ENCODE peak calls at places on chromosome 2, in seven cellular contexts. One of them, this sample, is unnamed.
A peak's percentile ranks its signal among the peaks of the same experiment; 100 is the strongest.

GRCh38 chr2:45300026-45300750 is 290.9 kb upstream of the SIX2 start:
- DNase-seq in COR-L47: peak; percentile 97
- DNase-seq in stromal cell of bone marrow: no peak
- DNase-seq in left cardiac atrium: no peak
- DNase-seq in NCI-H1417: peak; percentile 91
- DNase-seq in colonic mucosa: peak; percentile 76
- DNase-seq in H9: no peak
- DNase-seq in this sample: peak; percentile 95

GRCh38 chr2:231068525-231069222 is 12.0 kb downstream of the PSMD1 start:
- DNase-seq in COR-L47: no peak
- DNase-seq in stromal cell of bone marrow: no peak
- DNase-seq in left cardiac atrium: no peak
- DNase-seq in NCI-H1417: no peak
- DNase-seq in colonic mucosa: no peak
- DNase-seq in H9: no peak
- DNase-seq in this sample: no peak

GRCh38 chr2:67633212-67633856 is 236.2 kb downstream of the ETAA1 start:
- DNase-seq in COR-L47: no peak
- DNase-seq in stromal cell of bone marrow: no peak
- DNase-seq in left cardiac atrium: no peak
- DNase-seq in NCI-H1417: no peak
- DNase-seq in colonic mucosa: no peak
- DNase-seq in H9: no peak
- DNase-seq in this sample: no peak

GRCh38 chr2:104701471-104701911 is 152.4 kb upstream of the POU3F3 start:
- DNase-seq in COR-L47: no peak
- DNase-seq in stromal cell of bone marrow: no peak
- DNase-seq in left cardiac atrium: no peak
- DNase-seq in NCI-H1417: peak; percentile 54
- DNase-seq in colonic mucosa: no peak
- DNase-seq in H9: no peak
- DNase-seq in this sample: no peak

GRCh38 chr2:72605836-72606442 is 219.9 kb downstream of the EXOC6B start:
- DNase-seq in COR-L47: no peak
- DNase-seq in stromal cell of bone marrow: no peak
- DNase-seq in left cardiac atrium: no peak
- DNase-seq in NCI-H1417: peak; percentile 39
- DNase-seq in colonic mucosa: no peak
- DNase-seq in H9: no peak
- DNase-seq in this sample: peak; percentile 18

GRCh38 chr2:60410458-60411146 is 142.9 kb downstream of the BCL11A start:
- DNase-seq in COR-L47: no peak
- DNase-seq in stromal cell of bone marrow: no peak
- DNase-seq in left cardiac atrium: no peak
- DNase-seq in NCI-H1417: no peak
- DNase-seq in colonic mucosa: no peak
- DNase-seq in H9: peak; percentile 76
- DNase-seq in this sample: no peak

GRCh38 chr2:128309341-128310093 is 9.2 kb downstream of the HS6ST1 start:
- DNase-seq in COR-L47: peak; percentile 95
- DNase-seq in stromal cell of bone marrow: no peak
- DNase-seq in left cardiac atrium: peak; percentile 19
- DNase-seq in NCI-H1417: peak; percentile 97
- DNase-seq in colonic mucosa: peak; percentile 57
- DNase-seq in H9: peak; percentile 25
- DNase-seq in this sample: peak; percentile 91

GRCh38 chr2:194128810-194129209 is 1528.2 kb upstream of the SLC39A10 start:
- DNase-seq in COR-L47: no peak
- DNase-seq in stromal cell of bone marrow: no peak
- DNase-seq in left cardiac atrium: no peak
- DNase-seq in NCI-H1417: no peak
- DNase-seq in colonic mucosa: no peak
- DNase-seq in H9: no peak
- DNase-seq in this sample: no peak

GRCh38 chr2:118687698-118688097 is 159.8 kb downstream of the EN1 start:
- DNase-seq in COR-L47: no peak
- DNase-seq in stromal cell of bone marrow: no peak
- DNase-seq in left cardiac atrium: no peak
- DNase-seq in NCI-H1417: no peak
- DNase-seq in colonic mucosa: no peak
- DNase-seq in H9: no peak
- DNase-seq in this sample: no peak

GRCh38 chr2:160703648-160704585 is 210.3 kb upstream of the RBMS1 start:
- DNase-seq in COR-L47: no peak
- DNase-seq in stromal cell of bone marrow: no peak
- DNase-seq in left cardiac atrium: peak; percentile 18
- DNase-seq in NCI-H1417: peak; percentile 0
- DNase-seq in colonic mucosa: no peak
- DNase-seq in H9: peak; percentile 46
- DNase-seq in this sample: peak; percentile 1

GRCh38 chr2:100274076-100274475 is 48.2 kb downstream of the LONRF2 start:
- DNase-seq in COR-L47: no peak
- DNase-seq in stromal cell of bone marrow: no peak
- DNase-seq in left cardiac atrium: no peak
- DNase-seq in NCI-H1417: peak; percentile 9
- DNase-seq in colonic mucosa: no peak
- DNase-seq in H9: peak; percentile 37
- DNase-seq in this sample: no peak

GRCh38 chr2:45851576-45852304 is 200.3 kb downstream of the PRKCE start:
- DNase-seq in COR-L47: peak; percentile 10
- DNase-seq in stromal cell of bone marrow: peak; percentile 67
- DNase-seq in left cardiac atrium: no peak
- DNase-seq in NCI-H1417: peak; percentile 74
- DNase-seq in colonic mucosa: no peak
- DNase-seq in H9: no peak
- DNase-seq in this sample: peak; percentile 91

GRCh38 chr2:149329068-149329467 is 1.3 kb upstream of the LYPD6 start:
- DNase-seq in COR-L47: no peak
- DNase-seq in stromal cell of bone marrow: no peak
- DNase-seq in left cardiac atrium: no peak
- DNase-seq in NCI-H1417: peak; percentile 22
- DNase-seq in colonic mucosa: peak; percentile 35
- DNase-seq in H9: peak; percentile 41
- DNase-seq in this sample: peak; percentile 46

GRCh38 chr2:215654177-215654850 is 218.4 kb upstream of the FN1 start:
- DNase-seq in COR-L47: no peak
- DNase-seq in stromal cell of bone marrow: peak; percentile 80
- DNase-seq in left cardiac atrium: no peak
- DNase-seq in NCI-H1417: no peak
- DNase-seq in colonic mucosa: no peak
- DNase-seq in H9: no peak
- DNase-seq in this sample: no peak

GRCh38 chr2:9123069-9123468 is 83.5 kb upstream of the ASAP2 start:
- DNase-seq in COR-L47: no peak
- DNase-seq in stromal cell of bone marrow: no peak
- DNase-seq in left cardiac atrium: no peak
- DNase-seq in NCI-H1417: no peak
- DNase-seq in colonic mucosa: no peak
- DNase-seq in H9: no peak
- DNase-seq in this sample: no peak

GRCh38 chr2:1055014-1055595 is 104.5 kb downstream of the SNTG2 start:
- DNase-seq in COR-L47: no peak
- DNase-seq in stromal cell of bone marrow: peak; percentile 24
- DNase-seq in left cardiac atrium: no peak
- DNase-seq in NCI-H1417: no peak
- DNase-seq in colonic mucosa: no peak
- DNase-seq in H9: no peak
- DNase-seq in this sample: no peak

GRCh38 chr2:43225093-43225787 is 1.2 kb downstream of the ZFP36L2 start:
- DNase-seq in COR-L47: no peak
- DNase-seq in stromal cell of bone marrow: no peak
- DNase-seq in left cardiac atrium: peak; percentile 59
- DNase-seq in NCI-H1417: no peak
- DNase-seq in colonic mucosa: peak; percentile 51
- DNase-seq in H9: peak; percentile 47
- DNase-seq in this sample: no peak

GRCh38 chr2:222671259-222672067 is at the start of gene MOGAT1:
- DNase-seq in COR-L47: peak; percentile 37
- DNase-seq in stromal cell of bone marrow: no peak
- DNase-seq in left cardiac atrium: peak; percentile 45
- DNase-seq in NCI-H1417: peak; percentile 34
- DNase-seq in colonic mucosa: peak; percentile 45
- DNase-seq in H9: peak; percentile 84
- DNase-seq in this sample: peak; percentile 66

GRCh38 chr2:218582085-218582484 is 13.4 kb downstream of the CNOT9 start:
- DNase-seq in COR-L47: no peak
- DNase-seq in stromal cell of bone marrow: peak; percentile 61
- DNase-seq in left cardiac atrium: no peak
- DNase-seq in NCI-H1417: no peak
- DNase-seq in colonic mucosa: no peak
- DNase-seq in H9: no peak
- DNase-seq in this sample: no peak

GRCh38 chr2:8796315-8796848 is 41.0 kb downstream of the KIDINS220 start:
- DNase-seq in COR-L47: no peak
- DNase-seq in stromal cell of bone marrow: no peak
- DNase-seq in left cardiac atrium: no peak
- DNase-seq in NCI-H1417: no peak
- DNase-seq in colonic mucosa: no peak
- DNase-seq in H9: no peak
- DNase-seq in this sample: no peak

GRCh38 chr2:182330451-182331325 is 96.1 kb downstream of the PDE1A start:
- DNase-seq in COR-L47: no peak
- DNase-seq in stromal cell of bone marrow: peak; percentile 76
- DNase-seq in left cardiac atrium: no peak
- DNase-seq in NCI-H1417: no peak
- DNase-seq in colonic mucosa: no peak
- DNase-seq in H9: no peak
- DNase-seq in this sample: no peak

GRCh38 chr2:191656389-191656788 is 21.5 kb upstream of the NABP1 start:
- DNase-seq in COR-L47: no peak
- DNase-seq in stromal cell of bone marrow: peak; percentile 86
- DNase-seq in left cardiac atrium: no peak
- DNase-seq in NCI-H1417: no peak
- DNase-seq in colonic mucosa: no peak
- DNase-seq in H9: no peak
- DNase-seq in this sample: no peak

GRCh38 chr2:104976603-104977120 is 61.2 kb upstream of the MRPS9 start:
- DNase-seq in COR-L47: no peak
- DNase-seq in stromal cell of bone marrow: no peak
- DNase-seq in left cardiac atrium: no peak
- DNase-seq in NCI-H1417: peak; percentile 15
- DNase-seq in colonic mucosa: peak; percentile 24
- DNase-seq in H9: peak; percentile 61
- DNase-seq in this sample: peak; percentile 59

GRCh38 chr2:68426885-68427579 is 40.1 kb downstream of the FBXO48 start:
- DNase-seq in COR-L47: no peak
- DNase-seq in stromal cell of bone marrow: no peak
- DNase-seq in left cardiac atrium: no peak
- DNase-seq in NCI-H1417: no peak
- DNase-seq in colonic mucosa: no peak
- DNase-seq in H9: no peak
- DNase-seq in this sample: no peak

GRCh38 chr2:240309214-240309613 is 126.2 kb upstream of the GPC1 start:
- DNase-seq in COR-L47: no peak
- DNase-seq in stromal cell of bone marrow: no peak
- DNase-seq in left cardiac atrium: no peak
- DNase-seq in NCI-H1417: no peak
- DNase-seq in colonic mucosa: no peak
- DNase-seq in H9: peak; percentile 15
- DNase-seq in this sample: no peak

GRCh38 chr2:216735661-216736060 is 40.3 kb upstream of the IGFBP5 start:
- DNase-seq in COR-L47: no peak
- DNase-seq in stromal cell of bone marrow: no peak
- DNase-seq in left cardiac atrium: no peak
- DNase-seq in NCI-H1417: no peak
- DNase-seq in colonic mucosa: no peak
- DNase-seq in H9: no peak
- DNase-seq in this sample: no peak

GRCh38 chr2:36318547-36318946 is 37.0 kb upstream of the CRIM1 start:
- DNase-seq in COR-L47: no peak
- DNase-seq in stromal cell of bone marrow: no peak
- DNase-seq in left cardiac atrium: no peak
- DNase-seq in NCI-H1417: no peak
- DNase-seq in colonic mucosa: no peak
- DNase-seq in H9: no peak
- DNase-seq in this sample: no peak

GRCh38 chr2:157172866-157173578 is 84.5 kb upstream of the GALNT5 start:
- DNase-seq in COR-L47: no peak
- DNase-seq in stromal cell of bone marrow: no peak
- DNase-seq in left cardiac atrium: no peak
- DNase-seq in NCI-H1417: no peak
- DNase-seq in colonic mucosa: no peak
- DNase-seq in H9: no peak
- DNase-seq in this sample: no peak

GRCh38 chr2:109499549-109499948 is 114.2 kb downstream of the SEPTIN10 start:
- DNase-seq in COR-L47: no peak
- DNase-seq in stromal cell of bone marrow: no peak
- DNase-seq in left cardiac atrium: no peak
- DNase-seq in NCI-H1417: peak; percentile 10
- DNase-seq in colonic mucosa: peak; percentile 57
- DNase-seq in H9: no peak
- DNase-seq in this sample: no peak

GRCh38 chr2:198062826-198063225 is 258.4 kb downstream of the PLCL1 start:
- DNase-seq in COR-L47: no peak
- DNase-seq in stromal cell of bone marrow: no peak
- DNase-seq in left cardiac atrium: no peak
- DNase-seq in NCI-H1417: no peak
- DNase-seq in colonic mucosa: no peak
- DNase-seq in H9: no peak
- DNase-seq in this sample: no peak

GRCh38 chr2:205494856-205495255 is 187.4 kb upstream of the NRP2 start:
- DNase-seq in COR-L47: no peak
- DNase-seq in stromal cell of bone marrow: no peak
- DNase-seq in left cardiac atrium: no peak
- DNase-seq in NCI-H1417: no peak
- DNase-seq in colonic mucosa: no peak
- DNase-seq in H9: no peak
- DNase-seq in this sample: no peak